ENCODE peak calls at places on chromosomes 3 and 15, in five cellular contexts. A, N, W, K and C are unnamed samples.

GRCh38 chr3:186073641-186074040 is 35.2 kb downstream of the ETV5 start:
- DNase-seq in W (no peak), A (no peak), N (no peak), K (no peak), C (no peak)

GRCh38 chr15:52683585-52683984 is 4.4 kb upstream of the ATOSA start:
- DNase-seq in N (no peak), K (no peak), A (peak), W (no peak), C (no peak)

GRCh38 chr3:171804618-171805389 is 5.5 kb downstream of the PLD1 start:
- DNase-seq in K (no peak), W (no peak), N (no peak), A (no peak), C (no peak)

GRCh38 chr15:78206326-78207109 is 27.8 kb downstream of the ACSBG1 start:
- DNase-seq in A (no peak), N (no peak), K (no peak), W (no peak), C (no peak)

GRCh38 chr15:94951538-94951937 is 720.2 kb downstream of the MCTP2 start:
- DNase-seq in W (no peak), N (no peak), A (no peak), K (no peak), C (no peak)

GRCh38 chr3:22450785-22451400 is 699.9 kb upstream of the ZNF385D start:
- DNase-seq in A (no peak), W (no peak), N (no peak), K (peak), C (no peak)

GRCh38 chr15:80850941-80851451 is 71.8 kb downstream of the CEMIP start:
- DNase-seq in W (no peak), N (no peak), A (no peak), K (no peak), C (no peak)

GRCh38 chr15:95169701-95170459 is 938.5 kb downstream of the MCTP2 start:
- DNase-seq in N (no peak), W (no peak), A (no peak), K (no peak), C (no peak)

GRCh38 chr3:191414732-191415131 is 46.2 kb upstream of the PYDC2 start:
- DNase-seq in N (no peak), A (no peak), K (no peak), W (no peak), C (no peak)